ENCODE peak calls at places on chromosomes 11 and 22, in seven cellular contexts. P is astrocyte of the spinal cord; I is kidney; V is heart right ventricle; T is left colon; N is AG10803; Y is activated CD4-positive, alpha-beta T cell treated with anti-CD3 and anti-CD28 coated beads, Interleukin-2, amount 50 U/mL, for 4 hours. S is an unnamed sample.

GRCh38 chr22:30609260-30610185 is 2.5 kb downstream of the TCN2 start:
- DNase-seq in V (no peak), Y (no peak), N (peak), T (peak), I (no peak), P (peak), S (no peak)

GRCh38 chr22:31122532-31123291 is at the start of gene INPP5J:
- DNase-seq in P (peak), I (peak), N (no peak), V (peak), Y (no peak), T (peak), S (peak)

GRCh38 chr22:37161442-37161841 is 11.7 kb upstream of the IL2RB start:
- DNase-seq in T (no peak), V (no peak), I (peak), N (no peak), Y (no peak), P (no peak), S (no peak)

GRCh38 chr11:2186669-2187266 is 15.2 kb upstream of the TH start:
- DNase-seq in V (no peak), T (no peak), I (no peak), P (peak), N (peak), Y (peak), S (no peak)

GRCh38 chr11:120057595-120058581 is 80.0 kb downstream of the TRIM29 start:
- DNase-seq in N (peak), T (no peak), Y (no peak), V (no peak), I (no peak), P (no peak), S (no peak)

GRCh38 chr11:2464451-2465165 is 19.8 kb downstream of the KCNQ1 start:
- DNase-seq in N (no peak), Y (no peak), I (no peak), P (no peak), T (no peak), V (no peak), S (peak)

GRCh38 chr11:23948831-23949230 is 548.0 kb upstream of the LUZP2 start:
- DNase-seq in V (no peak), T (no peak), Y (no peak), N (peak), P (peak), I (no peak), S (no peak)

GRCh38 chr11:64728757-64729365 is 5.9 kb upstream of the NRXN2 start:
- DNase-seq in T (no peak), Y (no peak), P (no peak), V (no peak), I (peak), N (no peak), S (peak)

GRCh38 chr11:30595929-30596328 is 9.8 kb upstream of the MPPED2 start:
- DNase-seq in N (no peak), T (no peak), V (no peak), P (no peak), Y (no peak), I (no peak), S (no peak)